ENCODE peak calls at places on chromosomes 3 and 15, in five cellular contexts. K is upper lobe of left lung, X is stomach, Q is HCT116, W is spleen. J is an unnamed sample.
A peak's percentile ranks its signal among the peaks of the same experiment; 100 is the strongest.

GRCh38 chr3:151316267-151316991 is at the start of gene GPR87:
- DNase-seq in K (no peak), X (no peak), Q (peak; percentile 88), W (no peak), J (no peak)

GRCh38 chr3:125602752-125603649 is 7.7 kb upstream of the OSBPL11 start:
- DNase-seq in K (no peak), X (no peak), Q (peak; percentile 6), W (no peak), J (no peak)

GRCh38 chr15:93088200-93088980 is 621 bp downstream of the RGMA start:
- DNase-seq in K (peak; percentile 90), X (no peak), Q (no peak), W (peak; percentile 80), J (no peak)

GRCh38 chr15:66948294-66948693 is 117.1 kb upstream of the SMAD3 start:
- DNase-seq in K (no peak), X (no peak), Q (no peak), W (no peak), J (no peak)

GRCh38 chr3:81443948-81444347 is 317.5 kb downstream of the GBE1 start:
- DNase-seq in K (no peak), X (no peak), Q (no peak), W (no peak), J (no peak)

GRCh38 chr3:169112153-169112892 is 551.2 kb downstream of the MECOM start:
- DNase-seq in K (no peak), X (no peak), Q (peak; percentile 6), W (no peak), J (no peak)

GRCh38 chr3:138943724-138944131 is 3.2 kb downstream of the FOXL2 start:
- DNase-seq in K (no peak), X (no peak), Q (no peak), W (no peak), J (no peak)

GRCh38 chr3:89098964-89099585 is 8.3 kb upstream of the EPHA3 start:
- DNase-seq in K (no peak), X (peak; percentile 49), Q (peak; percentile 7), W (no peak), J (no peak)

GRCh38 chr15:94265009-94265408 is 33.6 kb downstream of the MCTP2 start:
- DNase-seq in K (no peak), X (no peak), Q (no peak), W (no peak), J (no peak)

GRCh38 chr3:99544819-99545281 is 93.5 kb upstream of the COL8A1 start:
- DNase-seq in K (no peak), X (peak; percentile 88), Q (no peak), W (no peak), J (no peak)

GRCh38 chr3:23885210-23885609 is 31.6 kb downstream of the NKIRAS1 start:
- DNase-seq in K (no peak), X (no peak), Q (no peak), W (no peak), J (no peak)

GRCh38 chr3:120177907-120178306 is 83.7 kb upstream of the GSK3B start:
- DNase-seq in K (no peak), X (no peak), Q (no peak), W (no peak), J (no peak)

GRCh38 chr15:70436428-70436827 is 326.9 kb downstream of the UACA start:
- DNase-seq in K (no peak), X (no peak), Q (no peak), W (no peak), J (no peak)

GRCh38 chr3:126451511-126451910 is 24.2 kb downstream of the ZXDC start:
- DNase-seq in K (no peak), X (peak; percentile 17), Q (no peak), W (peak; percentile 56), J (no peak)

GRCh38 chr3:169241928-169242751 is 421.4 kb downstream of the MECOM start:
- DNase-seq in K (peak; percentile 45), X (peak; percentile 54), Q (no peak), W (no peak), J (no peak)

GRCh38 chr3:6416049-6416661 is 444.8 kb upstream of the GRM7 start:
- DNase-seq in K (no peak), X (no peak), Q (no peak), W (no peak), J (no peak)

GRCh38 chr3:23170306-23170705 is 32.8 kb upstream of the UBE2E2 start:
- DNase-seq in K (no peak), X (no peak), Q (no peak), W (no peak), J (no peak)

GRCh38 chr3:1404270-1404669 is 311.4 kb downstream of the CNTN6 start:
- DNase-seq in K (no peak), X (peak; percentile 46), Q (no peak), W (no peak), J (no peak)

GRCh38 chr3:40989141-40990061 is 209.9 kb upstream of the CTNNB1 start:
- DNase-seq in K (no peak), X (no peak), Q (no peak), W (no peak), J (no peak)

GRCh38 chr3:15319127-15319526 is 13.3 kb downstream of the SH3BP5 start:
- DNase-seq in K (no peak), X (no peak), Q (no peak), W (no peak), J (no peak)

GRCh38 chr3:15323063-15323462 is 9.3 kb downstream of the SH3BP5 start:
- DNase-seq in K (no peak), X (no peak), Q (no peak), W (no peak), J (no peak)

GRCh38 chr3:15318661-15319060 is 13.7 kb downstream of the SH3BP5 start:
- DNase-seq in K (no peak), X (no peak), Q (no peak), W (no peak), J (no peak)

GRCh38 chr3:15317164-15317477 is 15.3 kb downstream of the SH3BP5 start:
- DNase-seq in K (no peak), X (no peak), Q (no peak), W (no peak), J (no peak)

GRCh38 chr3:15319575-15319974 is 12.8 kb downstream of the SH3BP5 start:
- DNase-seq in K (no peak), X (no peak), Q (no peak), W (no peak), J (no peak)
- H3K27ac ChIP-seq in K (peak overlapping the region; percentile 72), X (peak overlapping the region; percentile 48), Q (no peak overlapping the region), W (no peak overlapping the region), J (peak overlapping the region; percentile 77)

DNA sequence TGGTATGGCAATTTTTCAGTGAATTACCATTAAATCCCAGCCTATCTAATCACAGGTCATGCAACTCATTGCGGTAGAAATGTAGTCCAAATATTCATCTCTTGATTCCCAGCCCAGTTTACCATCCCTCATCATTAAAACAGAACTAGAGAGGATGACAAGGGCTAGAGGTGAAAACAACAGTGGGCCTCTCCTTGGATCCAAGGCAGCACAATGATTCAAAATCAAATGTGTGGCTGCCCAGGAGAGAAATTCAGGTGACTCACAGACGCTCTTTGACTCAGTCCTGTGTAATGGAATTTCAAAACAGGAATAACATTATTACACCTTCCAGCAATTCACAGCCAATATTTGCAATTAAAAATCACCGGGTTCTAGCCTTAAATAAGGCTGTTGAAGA is 246.5 kb downstream of the TBL1XR1 start:
- DNase-seq in K (no peak), X (no peak), Q (no peak), W (no peak), J (no peak)
- TF ChIP-seq POLR2A in K (no peak), X (no peak), Q (no peak), W (no peak), J (no peak)

GRCh38 chr3:111151438-111151837 is 79.8 kb downstream of the NECTIN3 start:
- DNase-seq in K (no peak), X (no peak), Q (peak; percentile 57), W (no peak), J (no peak)
- H3K27ac ChIP-seq in K (no peak overlapping the region), X (no peak overlapping the region), Q (no peak overlapping the region), W (no peak overlapping the region), J (no peak overlapping the region)

GRCh38 chr15:89054873-89055272 is 33.4 kb upstream of the ABHD2 start:
- DNase-seq in K (no peak), X (no peak), Q (no peak), W (no peak), J (no peak)

GRCh38 chr15:89052474-89052873 is 35.8 kb upstream of the ABHD2 start:
- DNase-seq in K (no peak), X (no peak), Q (no peak), W (no peak), J (no peak)

GRCh38 chr15:89057506-89058133 is 30.6 kb upstream of the ABHD2 start:
- DNase-seq in K (peak; percentile 87), X (peak; percentile 90), Q (peak; percentile 45), W (peak; percentile 94), J (peak; percentile 6)

DNA sequence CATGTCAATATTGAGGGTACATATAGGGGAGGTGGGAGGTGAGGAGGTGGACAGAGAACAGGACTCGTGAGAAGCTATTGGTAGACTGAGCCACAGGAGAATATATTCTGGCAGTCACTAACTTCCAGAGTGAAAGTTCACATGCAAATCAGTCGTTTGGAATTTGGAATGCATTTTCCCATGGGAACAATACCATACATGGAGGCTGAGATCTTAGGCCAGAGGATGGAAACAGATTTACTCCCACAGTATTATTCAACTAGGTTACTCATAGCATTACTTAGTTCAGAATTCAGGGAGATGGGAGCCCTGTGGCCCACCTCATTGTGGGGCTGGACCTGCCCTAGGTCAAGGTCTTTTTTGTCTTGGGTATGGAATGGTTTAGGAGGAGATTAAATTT is 36.4 kb upstream of the ABHD2 start:
- DNase-seq in K (no peak), X (no peak), Q (no peak), W (no peak), J (no peak)
- TF ChIP-seq POLR2A in K (no peak), X (no peak), Q (no peak), W (no peak), J (no peak)

GRCh38 chr3:187737401-187738088 is 7.7 kb downstream of the BCL6 start:
- DNase-seq in K (peak; percentile 94), X (peak; percentile 80), Q (no peak), W (peak; percentile 91), J (no peak)
- H3K27ac ChIP-seq in K (peak overlapping the region; percentile 98), X (peak overlapping the region; percentile 93), Q (peak overlapping the region; percentile 44), W (peak overlapping the region; percentile 79), J (peak overlapping the region; percentile 99)